ENCODE peak calls at places on chromosome 18, in five cellular contexts. E is AG04450, P is progenitor cell of endocrine pancreas, Y is uterus, T is Calu3. F is an unnamed sample.

GRCh38 chr18:934518-935123 is 29.9 kb downstream of the ADCYAP1 start:
- DNase-seq in Y (no peak), T (no peak), P (no peak), E (no peak), F (no peak)

GRCh38 chr18:53991805-53992204 is 232.7 kb downstream of the MBD2 start:
- DNase-seq in T (no peak), P (no peak), Y (no peak), E (no peak), F (no peak)

GRCh38 chr18:48868468-48869466 is 82.0 kb downstream of the SMAD7 start:
- DNase-seq in E (no peak), Y (no peak), T (peak), P (no peak), F (no peak)

GRCh38 chr18:54945726-54946125 is 13.5 kb downstream of the CCDC68 start:
- DNase-seq in Y (no peak), P (no peak), T (no peak), E (no peak), F (no peak)

GRCh38 chr18:42514522-42514921 is 559.5 kb downstream of the PIK3C3 start:
- DNase-seq in T (no peak), E (no peak), Y (no peak), P (no peak), F (peak)

GRCh38 chr18:9417081-9417841 is 58.1 kb upstream of the RALBP1 start:
- DNase-seq in Y (peak), T (peak), P (no peak), E (no peak), F (peak)

GRCh38 chr18:42052137-42052708 is 97.2 kb downstream of the PIK3C3 start:
- DNase-seq in P (no peak), E (no peak), Y (no peak), T (no peak), F (no peak)

GRCh38 chr18:24726727-24727539 is 266.5 kb downstream of the HRH4 start:
- DNase-seq in Y (peak), E (peak), P (peak), T (peak), F (peak)

GRCh38 chr18:8994603-8995002 is 107.9 kb upstream of the NDUFV2 start:
- DNase-seq in E (no peak), P (no peak), T (peak), Y (no peak), F (peak)

GRCh38 chr18:36580266-36580665 is 248.5 kb downstream of the TPGS2 start:
- DNase-seq in T (no peak), P (no peak), E (no peak), Y (no peak), F (peak)

GRCh38 chr18:44170208-44170880 is 510.3 kb upstream of the SETBP1 start:
- DNase-seq in T (no peak), E (no peak), P (no peak), Y (no peak), F (no peak)

GRCh38 chr18:74623047-74623816 is 25.6 kb downstream of the ZNF407 start:
- DNase-seq in E (no peak), P (no peak), Y (no peak), T (peak), F (no peak)

GRCh38 chr18:49161627-49162026 is 210.9 kb upstream of the SMAD7 start:
- DNase-seq in P (no peak), T (no peak), Y (no peak), E (peak), F (no peak)

GRCh38 chr18:73156117-73156516 is 288.3 kb upstream of the NETO1 start:
- DNase-seq in Y (no peak), P (no peak), T (no peak), E (no peak), F (peak)

GRCh38 chr18:48068916-48069445 is 138.5 kb upstream of the SMAD2 start:
- DNase-seq in Y (no peak), P (no peak), E (no peak), T (no peak), F (no peak)

GRCh38 chr18:79545255-79545654 is 134.3 kb upstream of the CTDP1 start:
- DNase-seq in P (no peak), T (no peak), E (no peak), Y (no peak), F (no peak)

GRCh38 chr18:59769105-59769865 is 72.1 kb upstream of the CCBE1 start:
- DNase-seq in Y (no peak), E (no peak), T (no peak), P (no peak), F (no peak)

GRCh38 chr18:59763541-59764136 is 66.4 kb upstream of the CCBE1 start:
- DNase-seq in P (no peak), T (no peak), E (no peak), Y (no peak), F (no peak)

GRCh38 chr18:59764281-59764680 is 67.1 kb upstream of the CCBE1 start:
- DNase-seq in Y (no peak), T (no peak), E (no peak), P (no peak), F (no peak)

GRCh38 chr18:59765343-59765742 is 68.1 kb upstream of the CCBE1 start:
- DNase-seq in P (no peak), E (no peak), Y (no peak), T (no peak), F (peak)

GRCh38 chr18:59767732-59768131 is 70.5 kb upstream of the CCBE1 start:
- DNase-seq in P (no peak), T (no peak), Y (no peak), E (no peak), F (peak)
- TF ChIP-seq CTCF in P (no peak), T (no peak), Y (no peak), E (no peak), F (no peak)

GRCh38 chr18:32879497-32879896 is 106.7 kb upstream of the KLHL14 start:
- DNase-seq in P (no peak), Y (no peak), E (no peak), T (no peak), F (no peak)

GRCh38 chr18:32877371-32877770 is 104.5 kb upstream of the KLHL14 start:
- DNase-seq in E (no peak), T (no peak), P (no peak), Y (no peak), F (no peak)

GRCh38 chr18:32870611-32871010 is 97.8 kb upstream of the KLHL14 start:
- DNase-seq in T (no peak), E (no peak), Y (no peak), P (no peak), F (no peak)

GRCh38 chr18:32881009-32881408 is 108.2 kb upstream of the KLHL14 start:
- DNase-seq in P (no peak), T (no peak), Y (no peak), E (no peak), F (no peak)

DNA sequence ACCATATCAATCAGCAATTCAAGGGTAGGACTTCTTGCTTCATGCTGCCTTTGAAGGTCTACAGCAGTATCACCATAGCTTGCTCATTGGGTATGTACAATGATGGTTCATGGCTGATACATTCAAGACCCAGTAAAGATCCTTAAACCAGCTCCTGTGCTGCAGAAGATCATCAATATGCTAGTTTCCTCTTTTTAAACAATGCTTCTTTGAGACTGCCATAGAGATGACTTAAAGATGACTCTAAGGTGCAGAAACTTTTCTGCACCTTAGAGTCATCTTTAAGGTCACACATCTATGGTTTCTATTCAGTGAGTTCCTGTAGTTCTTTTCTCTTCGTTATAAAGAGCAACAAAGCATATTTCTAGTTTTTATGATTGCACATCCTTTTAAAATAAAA is 102.8 kb upstream of the KLHL14 start:
- DNase-seq in E (no peak), Y (no peak), P (no peak), T (no peak), F (no peak)
- TF ChIP-seq CTCF in E (no peak), Y (no peak), P (no peak), T (no peak), F (no peak)

GRCh38 chr18:61995547-61996062 is 102.8 kb upstream of the RNF152 start:
- DNase-seq in T (no peak), P (no peak), Y (no peak), E (no peak), F (peak)
- TF ChIP-seq CTCF in T (no peak), P (no peak), Y (no peak), E (no peak), F (peak)

GRCh38 chr18:63951302-63951705 is 2.2 kb downstream of the HMSD start:
- DNase-seq in E (no peak), Y (no peak), T (no peak), P (no peak), F (peak)
- TF ChIP-seq CTCF in E (peak), Y (no peak), T (peak), P (no peak), F (no peak)

GRCh38 chr18:76689646-76690264 is 132.6 kb upstream of the ZNF236 start:
- DNase-seq in E (no peak), Y (no peak), P (no peak), T (no peak), F (no peak)
- TF ChIP-seq CTCF in E (no peak), Y (no peak), P (peak), T (no peak), F (no peak)

DNA sequence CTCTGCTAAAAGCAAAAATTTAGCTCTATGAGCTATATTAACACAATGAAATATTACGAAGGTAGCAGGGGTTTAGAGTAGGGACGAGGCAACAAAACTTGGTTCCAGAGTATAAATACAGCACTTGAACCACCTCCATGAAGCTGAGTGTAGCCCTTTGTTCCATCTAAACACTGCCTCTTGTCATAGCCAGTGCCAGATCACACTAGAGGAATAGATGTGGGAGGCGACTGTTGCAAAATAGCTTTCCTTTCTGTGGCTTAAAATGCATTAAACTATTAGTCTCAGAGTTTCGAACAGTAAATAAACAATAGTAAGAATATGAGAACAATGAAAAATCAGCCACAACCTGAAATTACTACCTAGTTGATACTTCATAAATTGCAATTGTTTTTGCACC is 29.8 kb downstream of the PIEZO2 start:
- DNase-seq in E (no peak), T (no peak), P (no peak), Y (no peak), F (no peak)
- TF ChIP-seq CTCF in E (no peak), T (no peak), P (no peak), Y (no peak), F (no peak)

DNA sequence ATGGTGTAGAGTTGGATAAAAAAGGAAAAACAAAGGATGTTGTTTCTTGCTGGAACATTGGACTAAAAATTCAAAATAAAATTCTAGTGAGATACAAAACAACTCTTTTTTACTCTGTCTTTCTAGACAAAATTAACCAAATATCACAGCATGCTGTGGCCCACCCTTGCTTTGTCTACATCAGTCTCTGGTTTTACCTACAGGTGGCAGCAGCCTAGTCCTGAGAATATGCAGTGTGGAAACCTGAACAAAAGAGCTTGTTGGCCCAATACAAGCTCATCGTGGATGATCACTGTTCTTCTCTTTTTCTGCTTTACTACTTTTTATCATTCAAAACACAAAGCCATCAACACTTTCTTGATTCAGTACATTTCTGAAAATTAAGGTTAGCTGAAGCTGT is 210.4 kb downstream of the CDH19 start:
- DNase-seq in Y (no peak), T (no peak), E (no peak), P (no peak), F (no peak)
- TF ChIP-seq CTCF in Y (no peak), T (no peak), E (no peak), P (no peak), F (no peak)

GRCh38 chr18:58143391-58143790 is 99.4 kb downstream of the NEDD4L start:
- DNase-seq in T (no peak), P (no peak), E (peak), Y (no peak), F (no peak)

GRCh38 chr18:58139627-58140026 is 95.6 kb downstream of the NEDD4L start:
- DNase-seq in T (no peak), P (no peak), Y (no peak), E (no peak), F (peak)

GRCh38 chr18:58136865-58137264 is 92.8 kb downstream of the NEDD4L start:
- DNase-seq in P (no peak), E (no peak), Y (no peak), T (no peak), F (no peak)

GRCh38 chr18:58144106-58144505 is 100.1 kb downstream of the NEDD4L start:
- DNase-seq in E (no peak), T (no peak), P (no peak), Y (no peak), F (no peak)

GRCh38 chr18:58140366-58141325 is 96.6 kb downstream of the NEDD4L start:
- DNase-seq in T (peak), P (no peak), E (no peak), Y (no peak), F (no peak)
- TF ChIP-seq CTCF in T (no peak), P (no peak), E (no peak), Y (no peak), F (no peak)